ENCODE peak calls at places on chromosomes 3 and 15, in ten cellular contexts. X is germinal center; A is activated naive CD4-positive, alpha-beta T cell treated with Interleukin-2 at 50 U/mL for 16 hours; R is iris pigment epithelial cell; D is amniotic stem cell; F is stimulated activated CD8-positive, alpha-beta memory T cell treated with anti-CD3 and anti-CD28 coated beads, Interleukin-7, amount 100 ng/mL, for 1 hour; L is sigmoid colon; H is OCI-M1; W is epithelial cell of esophagus; M is HT-29. P is an unnamed sample.

GRCh38 chr3:55897573-55898224 is 410.6 kb upstream of the WNT5A start:
- DNase-seq in L (no peak), F (no peak), D (no peak), R (no peak), M (peak; percentile 31), X (no peak), H (no peak), W (peak; percentile 37), A (no peak), P (peak; percentile 40)

GRCh38 chr3:190038050-190038631 is 82.6 kb downstream of the P3H2 start:
- DNase-seq in W (peak; percentile 95), X (no peak), L (peak; percentile 71), R (peak; percentile 88), H (peak; percentile 84), A (no peak), M (peak; percentile 52), D (no peak), F (no peak), P (no peak)

GRCh38 chr15:68789921-68790575 is 30.6 kb downstream of the ANP32A start:
- DNase-seq in H (no peak), W (no peak), A (no peak), L (no peak), X (no peak), M (no peak), D (no peak), F (no peak), R (peak; percentile 64), P (peak; percentile 37)

GRCh38 chr3:13344663-13345062 is 75.5 kb downstream of the NUP210 start:
- DNase-seq in M (no peak), W (no peak), F (no peak), L (no peak), D (no peak), X (no peak), A (no peak), R (no peak), H (no peak), P (no peak)

GRCh38 chr3:129031476-129032215 is 28.9 kb upstream of the GP9 start:
- DNase-seq in W (no peak), H (no peak), L (no peak), R (no peak), M (no peak), F (no peak), X (no peak), D (no peak), A (no peak), P (no peak)

GRCh38 chr15:51647128-51647562 is 24.6 kb upstream of the DMXL2 start:
- DNase-seq in R (peak; percentile 57), H (peak; percentile 97), D (peak; percentile 15), M (no peak), F (no peak), W (peak; percentile 76), X (peak; percentile 42), L (peak; percentile 69), A (no peak), P (no peak)

GRCh38 chr3:194318511-194319161 is 32.5 kb downstream of the CPN2 start:
- DNase-seq in F (no peak), A (no peak), D (no peak), R (no peak), W (peak; percentile 68), M (no peak), L (no peak), H (no peak), X (no peak), P (no peak)

GRCh38 chr15:42147431-42147735 is 9.1 kb downstream of the PLA2G4F start:
- DNase-seq in H (no peak), R (no peak), F (no peak), A (no peak), X (no peak), D (no peak), L (no peak), W (no peak), M (no peak), P (no peak)

GRCh38 chr15:59116771-59117170 is 11.8 kb downstream of the CCNB2 start:
- DNase-seq in F (no peak), X (no peak), W (no peak), D (no peak), L (no peak), A (no peak), H (no peak), M (no peak), R (no peak), P (no peak)

GRCh38 chr15:52171386-52171785 is 19.8 kb downstream of the GNB5 start:
- DNase-seq in H (peak; percentile 49), X (no peak), R (peak; percentile 44), F (no peak), A (no peak), W (no peak), L (no peak), D (no peak), M (no peak), P (no peak)

GRCh38 chr3:55597638-55598037 is 110.5 kb upstream of the WNT5A start:
- DNase-seq in D (no peak), W (peak; percentile 30), X (no peak), R (no peak), L (no peak), F (no peak), H (no peak), M (no peak), A (no peak), P (no peak)

GRCh38 chr15:64883097-64883581 is 28.6 kb upstream of the ANKDD1A start:
- DNase-seq in M (no peak), L (no peak), A (peak; percentile 21), X (peak; percentile 38), F (no peak), H (no peak), R (peak; percentile 50), W (peak; percentile 75), D (no peak), P (no peak)

GRCh38 chr3:196938124-196938523 is 4.2 kb downstream of the NCBP2 start:
- DNase-seq in L (no peak), H (no peak), F (no peak), D (no peak), X (no peak), R (no peak), W (no peak), M (no peak), A (no peak), P (no peak)

GRCh38 chr3:156356537-156357363 is 198.2 kb downstream of the SSR3 start:
- DNase-seq in R (no peak), W (no peak), H (no peak), X (no peak), F (no peak), M (no peak), A (no peak), D (no peak), L (no peak), P (no peak)

GRCh38 chr15:39564972-39565665 is 15.8 kb upstream of the THBS1 start:
- DNase-seq in D (no peak), X (no peak), F (no peak), L (no peak), R (no peak), M (no peak), A (no peak), W (no peak), H (no peak), P (no peak)

GRCh38 chr15:85837011-85837433 is 42.3 kb upstream of the KLHL25 start:
- DNase-seq in H (no peak), M (peak; percentile 83), W (peak; percentile 65), R (peak; percentile 14), D (no peak), L (no peak), F (no peak), X (no peak), A (no peak), P (no peak)

GRCh38 chr3:11574981-11575669 is 68.6 kb downstream of the VGLL4 start:
- DNase-seq in R (no peak), X (no peak), H (no peak), D (no peak), L (no peak), F (no peak), W (no peak), M (no peak), A (no peak), P (no peak)

GRCh38 chr3:62193586-62194345 is 179.6 kb downstream of the FEZF2 start:
- DNase-seq in D (no peak), L (no peak), A (no peak), X (no peak), M (no peak), F (no peak), H (no peak), R (no peak), W (no peak), P (no peak)

GRCh38 chr3:188796122-188796631 is 375.6 kb upstream of the TPRG1 start:
- DNase-seq in R (peak; percentile 99), H (peak; percentile 4), L (no peak), F (no peak), D (peak; percentile 61), W (peak; percentile 66), X (peak; percentile 7), M (no peak), A (no peak), P (no peak)

GRCh38 chr3:146093928-146094327 is 67.1 kb downstream of the PLOD2 start:
- DNase-seq in R (peak; percentile 70), L (no peak), X (no peak), F (no peak), A (no peak), W (peak; percentile 34), D (no peak), M (no peak), H (peak; percentile 67), P (no peak)

GRCh38 chr3:127427169-127427655 is 139.4 kb upstream of the PRR20G start:
- DNase-seq in W (no peak), X (no peak), M (no peak), A (no peak), H (no peak), L (peak; percentile 28), D (no peak), F (no peak), R (no peak), P (no peak)

GRCh38 chr3:128879991-128880390 is 571 bp downstream of the ACAD9 start:
- DNase-seq in F (no peak), X (peak; percentile 28), A (no peak), M (no peak), H (peak; percentile 46), L (no peak), R (no peak), W (peak; percentile 17), D (no peak), P (no peak)

GRCh38 chr3:53617893-53618523 is 123.6 kb downstream of the CACNA1D start:
- DNase-seq in X (no peak), D (no peak), L (no peak), A (no peak), R (no peak), M (no peak), H (no peak), W (no peak), F (no peak), P (no peak)

GRCh38 chr3:45182915-45183881 is 37.0 kb upstream of the CDCP1 start:
- DNase-seq in R (peak; percentile 72), M (peak; percentile 53), W (peak; percentile 99), H (peak; percentile 30), D (peak; percentile 12), X (no peak), L (no peak), A (no peak), F (no peak), P (peak; percentile 30)

GRCh38 chr3:185713015-185713414 is 111.8 kb downstream of the IGF2BP2 start:
- DNase-seq in X (no peak), L (no peak), D (no peak), R (no peak), H (no peak), W (no peak), A (no peak), F (no peak), M (peak; percentile 40), P (no peak)

GRCh38 chr3:59212128-59212764 is 162.4 kb upstream of the CFAP20DC start:
- DNase-seq in A (no peak), D (peak; percentile 1), W (peak; percentile 64), M (peak; percentile 17), X (peak; percentile 49), R (peak; percentile 52), L (no peak), F (no peak), H (peak; percentile 59), P (peak; percentile 20)

GRCh38 chr3:35664460-35664919 is 25.2 kb downstream of the ARPP21 start:
- DNase-seq in W (peak; percentile 13), L (peak; percentile 62), M (no peak), H (no peak), D (no peak), R (peak; percentile 57), F (no peak), X (no peak), A (no peak), P (peak; percentile 39)

GRCh38 chr3:103991461-103992115 is 1375.1 kb upstream of the ALCAM start:
- DNase-seq in X (no peak), D (peak; percentile 12), A (no peak), F (no peak), H (peak; percentile 47), W (peak; percentile 44), M (peak; percentile 37), L (no peak), R (peak; percentile 33), P (peak; percentile 21)